ENCODE peak calls at places on chromosomes 13 and 19, in eight cellular contexts. One of them, this sample, is unnamed.
A peak's percentile ranks its signal among the peaks of the same experiment; 100 is the strongest.

GRCh38 chr13:50412046-50412617 is 396.9 kb downstream of the KCNRG start:
- DNase-seq in posterior cingulate gyrus: no peak
- DNase-seq in iris pigment epithelial cell: no peak
- DNase-seq in HEK293T: no peak
- DNase-seq in AG04450: no peak
- DNase-seq in stimulated activated CD4-positive, alpha-beta T cell treated with anti-CD3 and anti-CD28 coated beads, TNF-alpha, amount 100 ng/mL, for 4 hours: no peak
- DNase-seq in brain microvascular endothelial cell: no peak
- DNase-seq in endodermal cell: no peak
- DNase-seq in this sample: no peak

GRCh38 chr19:1762243-1763140 is 9.2 kb downstream of the ONECUT3 start:
- DNase-seq in HEK293T: no peak
- DNase-seq in endodermal cell: peak; percentile 55
- DNase-seq in iris pigment epithelial cell: no peak
- DNase-seq in posterior cingulate gyrus: no peak
- DNase-seq in brain microvascular endothelial cell: no peak
- DNase-seq in stimulated activated CD4-positive, alpha-beta T cell treated with anti-CD3 and anti-CD28 coated beads, TNF-alpha, amount 100 ng/mL, for 4 hours: no peak
- DNase-seq in AG04450: no peak
- DNase-seq in this sample: no peak

GRCh38 chr13:50829896-50830295 is 13.6 kb downstream of the DLEU7 start:
- DNase-seq in endodermal cell: no peak
- DNase-seq in iris pigment epithelial cell: peak; percentile 48
- DNase-seq in HEK293T: no peak
- DNase-seq in stimulated activated CD4-positive, alpha-beta T cell treated with anti-CD3 and anti-CD28 coated beads, TNF-alpha, amount 100 ng/mL, for 4 hours: no peak
- DNase-seq in AG04450: no peak
- DNase-seq in brain microvascular endothelial cell: no peak
- DNase-seq in posterior cingulate gyrus: no peak
- DNase-seq in this sample: no peak

GRCh38 chr13:30037766-30038165 is 187.3 kb upstream of the UBL3 start:
- DNase-seq in AG04450: no peak
- DNase-seq in brain microvascular endothelial cell: no peak
- DNase-seq in HEK293T: no peak
- DNase-seq in endodermal cell: peak; percentile 23
- DNase-seq in iris pigment epithelial cell: peak; percentile 21
- DNase-seq in posterior cingulate gyrus: no peak
- DNase-seq in stimulated activated CD4-positive, alpha-beta T cell treated with anti-CD3 and anti-CD28 coated beads, TNF-alpha, amount 100 ng/mL, for 4 hours: no peak
- DNase-seq in this sample: no peak

GRCh38 chr19:58182577-58182988 is 278 bp upstream of the ZNF274 start:
- DNase-seq in stimulated activated CD4-positive, alpha-beta T cell treated with anti-CD3 and anti-CD28 coated beads, TNF-alpha, amount 100 ng/mL, for 4 hours: no peak
- DNase-seq in iris pigment epithelial cell: no peak
- DNase-seq in AG04450: no peak
- DNase-seq in brain microvascular endothelial cell: peak; percentile 93
- DNase-seq in HEK293T: peak; percentile 91
- DNase-seq in endodermal cell: no peak
- DNase-seq in posterior cingulate gyrus: no peak
- DNase-seq in this sample: no peak

GRCh38 chr13:98919566-98919965 is 58.3 kb downstream of the DOCK9 start:
- DNase-seq in endodermal cell: peak; percentile 52
- DNase-seq in brain microvascular endothelial cell: no peak
- DNase-seq in iris pigment epithelial cell: no peak
- DNase-seq in AG04450: no peak
- DNase-seq in stimulated activated CD4-positive, alpha-beta T cell treated with anti-CD3 and anti-CD28 coated beads, TNF-alpha, amount 100 ng/mL, for 4 hours: no peak
- DNase-seq in HEK293T: no peak
- DNase-seq in posterior cingulate gyrus: no peak
- DNase-seq in this sample: no peak

GRCh38 chr13:30963794-30964193 is 31.3 kb downstream of the TEX26 start:
- DNase-seq in endodermal cell: no peak
- DNase-seq in posterior cingulate gyrus: no peak
- DNase-seq in HEK293T: peak; percentile 29
- DNase-seq in iris pigment epithelial cell: peak; percentile 69
- DNase-seq in stimulated activated CD4-positive, alpha-beta T cell treated with anti-CD3 and anti-CD28 coated beads, TNF-alpha, amount 100 ng/mL, for 4 hours: no peak
- DNase-seq in brain microvascular endothelial cell: peak; percentile 32
- DNase-seq in AG04450: no peak
- DNase-seq in this sample: no peak

GRCh38 chr19:58181902-58182576 is 822 bp upstream of the ZNF274 start:
- DNase-seq in endodermal cell: peak; percentile 86
- DNase-seq in HEK293T: peak; percentile 42
- DNase-seq in posterior cingulate gyrus: no peak
- DNase-seq in stimulated activated CD4-positive, alpha-beta T cell treated with anti-CD3 and anti-CD28 coated beads, TNF-alpha, amount 100 ng/mL, for 4 hours: peak; percentile 33
- DNase-seq in brain microvascular endothelial cell: peak; percentile 39
- DNase-seq in iris pigment epithelial cell: peak; percentile 51
- DNase-seq in AG04450: no peak
- DNase-seq in this sample: peak; percentile 10

GRCh38 chr13:76852991-76853390 is 33.2 kb downstream of the KCTD12 start:
- DNase-seq in posterior cingulate gyrus: no peak
- DNase-seq in HEK293T: no peak
- DNase-seq in stimulated activated CD4-positive, alpha-beta T cell treated with anti-CD3 and anti-CD28 coated beads, TNF-alpha, amount 100 ng/mL, for 4 hours: no peak
- DNase-seq in AG04450: no peak
- DNase-seq in endodermal cell: no peak
- DNase-seq in iris pigment epithelial cell: peak; percentile 68
- DNase-seq in brain microvascular endothelial cell: peak; percentile 14
- DNase-seq in this sample: peak; percentile 77

GRCh38 chr13:52882803-52883202 is 34.4 kb upstream of the PCDH8 start:
- DNase-seq in HEK293T: no peak
- DNase-seq in AG04450: no peak
- DNase-seq in iris pigment epithelial cell: no peak
- DNase-seq in endodermal cell: peak; percentile 20
- DNase-seq in brain microvascular endothelial cell: no peak
- DNase-seq in posterior cingulate gyrus: no peak
- DNase-seq in stimulated activated CD4-positive, alpha-beta T cell treated with anti-CD3 and anti-CD28 coated beads, TNF-alpha, amount 100 ng/mL, for 4 hours: no peak
- DNase-seq in this sample: no peak

GRCh38 chr13:28411859-28412353 is 83.0 kb downstream of the FLT1 start:
- DNase-seq in posterior cingulate gyrus: no peak
- DNase-seq in stimulated activated CD4-positive, alpha-beta T cell treated with anti-CD3 and anti-CD28 coated beads, TNF-alpha, amount 100 ng/mL, for 4 hours: no peak
- DNase-seq in brain microvascular endothelial cell: peak; percentile 16
- DNase-seq in iris pigment epithelial cell: peak; percentile 40
- DNase-seq in HEK293T: peak; percentile 16
- DNase-seq in AG04450: no peak
- DNase-seq in endodermal cell: no peak
- DNase-seq in this sample: no peak

GRCh38 chr19:42693760-42694350 is 46.4 kb downstream of the PSG3 start:
- DNase-seq in endodermal cell: peak; percentile 63
- DNase-seq in stimulated activated CD4-positive, alpha-beta T cell treated with anti-CD3 and anti-CD28 coated beads, TNF-alpha, amount 100 ng/mL, for 4 hours: no peak
- DNase-seq in posterior cingulate gyrus: no peak
- DNase-seq in brain microvascular endothelial cell: peak; percentile 14
- DNase-seq in iris pigment epithelial cell: peak; percentile 58
- DNase-seq in AG04450: peak; percentile 2
- DNase-seq in HEK293T: peak; percentile 65
- DNase-seq in this sample: peak; percentile 8

GRCh38 chr19:16034958-16035560 is 41.2 kb upstream of the TPM4 start:
- DNase-seq in brain microvascular endothelial cell: no peak
- DNase-seq in iris pigment epithelial cell: no peak
- DNase-seq in endodermal cell: no peak
- DNase-seq in AG04450: no peak
- DNase-seq in HEK293T: no peak
- DNase-seq in stimulated activated CD4-positive, alpha-beta T cell treated with anti-CD3 and anti-CD28 coated beads, TNF-alpha, amount 100 ng/mL, for 4 hours: no peak
- DNase-seq in posterior cingulate gyrus: no peak
- DNase-seq in this sample: no peak

GRCh38 chr19:50998061-50998460 is 3.3 kb downstream of the KLK8 start:
- DNase-seq in iris pigment epithelial cell: no peak
- DNase-seq in posterior cingulate gyrus: no peak
- DNase-seq in endodermal cell: no peak
- DNase-seq in brain microvascular endothelial cell: no peak
- DNase-seq in HEK293T: no peak
- DNase-seq in AG04450: no peak
- DNase-seq in stimulated activated CD4-positive, alpha-beta T cell treated with anti-CD3 and anti-CD28 coated beads, TNF-alpha, amount 100 ng/mL, for 4 hours: no peak
- DNase-seq in this sample: no peak

GRCh38 chr13:112994084-112994780 is 25.2 kb downstream of the MCF2L start:
- DNase-seq in endodermal cell: no peak
- DNase-seq in iris pigment epithelial cell: no peak
- DNase-seq in brain microvascular endothelial cell: no peak
- DNase-seq in HEK293T: no peak
- DNase-seq in stimulated activated CD4-positive, alpha-beta T cell treated with anti-CD3 and anti-CD28 coated beads, TNF-alpha, amount 100 ng/mL, for 4 hours: no peak
- DNase-seq in AG04450: no peak
- DNase-seq in posterior cingulate gyrus: no peak
- DNase-seq in this sample: no peak

GRCh38 chr19:16509141-16510061 is 13.2 kb downstream of the C19orf44 start:
- DNase-seq in posterior cingulate gyrus: peak; percentile 47
- DNase-seq in stimulated activated CD4-positive, alpha-beta T cell treated with anti-CD3 and anti-CD28 coated beads, TNF-alpha, amount 100 ng/mL, for 4 hours: no peak
- DNase-seq in AG04450: peak; percentile 20
- DNase-seq in endodermal cell: no peak
- DNase-seq in HEK293T: no peak
- DNase-seq in brain microvascular endothelial cell: no peak
- DNase-seq in iris pigment epithelial cell: no peak
- DNase-seq in this sample: no peak

GRCh38 chr13:66803759-66804456 is 426.2 kb downstream of the PCDH9 start:
- DNase-seq in posterior cingulate gyrus: no peak
- DNase-seq in iris pigment epithelial cell: peak; percentile 12
- DNase-seq in HEK293T: peak; percentile 58
- DNase-seq in endodermal cell: no peak
- DNase-seq in stimulated activated CD4-positive, alpha-beta T cell treated with anti-CD3 and anti-CD28 coated beads, TNF-alpha, amount 100 ng/mL, for 4 hours: no peak
- DNase-seq in brain microvascular endothelial cell: no peak
- DNase-seq in AG04450: no peak
- DNase-seq in this sample: no peak

GRCh38 chr13:114282143-114282685 is 813 bp downstream of the UPF3A start:
- DNase-seq in HEK293T: peak; percentile 35
- DNase-seq in iris pigment epithelial cell: peak; percentile 75
- DNase-seq in brain microvascular endothelial cell: peak; percentile 17
- DNase-seq in stimulated activated CD4-positive, alpha-beta T cell treated with anti-CD3 and anti-CD28 coated beads, TNF-alpha, amount 100 ng/mL, for 4 hours: peak; percentile 17
- DNase-seq in endodermal cell: peak; percentile 75
- DNase-seq in posterior cingulate gyrus: no peak
- DNase-seq in AG04450: no peak
- DNase-seq in this sample: no peak

GRCh38 chr13:111325146-111325890 is 4.9 kb downstream of the TEX29 start:
- DNase-seq in brain microvascular endothelial cell: no peak
- DNase-seq in stimulated activated CD4-positive, alpha-beta T cell treated with anti-CD3 and anti-CD28 coated beads, TNF-alpha, amount 100 ng/mL, for 4 hours: no peak
- DNase-seq in posterior cingulate gyrus: no peak
- DNase-seq in HEK293T: no peak
- DNase-seq in iris pigment epithelial cell: no peak
- DNase-seq in AG04450: no peak
- DNase-seq in endodermal cell: no peak
- DNase-seq in this sample: no peak

GRCh38 chr13:40221460-40222201 is 444.8 kb downstream of the FOXO1 start:
- DNase-seq in HEK293T: no peak
- DNase-seq in stimulated activated CD4-positive, alpha-beta T cell treated with anti-CD3 and anti-CD28 coated beads, TNF-alpha, amount 100 ng/mL, for 4 hours: no peak
- DNase-seq in endodermal cell: no peak
- DNase-seq in AG04450: no peak
- DNase-seq in brain microvascular endothelial cell: peak; percentile 79
- DNase-seq in posterior cingulate gyrus: no peak
- DNase-seq in iris pigment epithelial cell: peak; percentile 99
- DNase-seq in this sample: no peak

GRCh38 chr19:403221-404036 is 5.5 kb downstream of the C2CD4C start:
- DNase-seq in HEK293T: no peak
- DNase-seq in stimulated activated CD4-positive, alpha-beta T cell treated with anti-CD3 and anti-CD28 coated beads, TNF-alpha, amount 100 ng/mL, for 4 hours: no peak
- DNase-seq in endodermal cell: peak; percentile 51
- DNase-seq in iris pigment epithelial cell: no peak
- DNase-seq in posterior cingulate gyrus: peak; percentile 7
- DNase-seq in AG04450: no peak
- DNase-seq in brain microvascular endothelial cell: no peak
- DNase-seq in this sample: no peak

GRCh38 chr13:76887070-76887563 is 912 bp upstream of the KCTD12 start:
- DNase-seq in stimulated activated CD4-positive, alpha-beta T cell treated with anti-CD3 and anti-CD28 coated beads, TNF-alpha, amount 100 ng/mL, for 4 hours: no peak
- DNase-seq in posterior cingulate gyrus: no peak
- DNase-seq in endodermal cell: peak; percentile 71
- DNase-seq in iris pigment epithelial cell: no peak
- DNase-seq in AG04450: no peak
- DNase-seq in HEK293T: peak; percentile 42
- DNase-seq in brain microvascular endothelial cell: no peak
- DNase-seq in this sample: no peak

GRCh38 chr19:15201374-15202023 is 704 bp upstream of the NOTCH3 start:
- DNase-seq in brain microvascular endothelial cell: no peak
- DNase-seq in iris pigment epithelial cell: no peak
- DNase-seq in HEK293T: no peak
- DNase-seq in AG04450: no peak
- DNase-seq in endodermal cell: no peak
- DNase-seq in posterior cingulate gyrus: no peak
- DNase-seq in stimulated activated CD4-positive, alpha-beta T cell treated with anti-CD3 and anti-CD28 coated beads, TNF-alpha, amount 100 ng/mL, for 4 hours: no peak
- DNase-seq in this sample: no peak

GRCh38 chr13:75762066-75762937 is 126.2 kb downstream of the LMO7 start:
- DNase-seq in AG04450: no peak
- DNase-seq in HEK293T: no peak
- DNase-seq in stimulated activated CD4-positive, alpha-beta T cell treated with anti-CD3 and anti-CD28 coated beads, TNF-alpha, amount 100 ng/mL, for 4 hours: no peak
- DNase-seq in posterior cingulate gyrus: no peak
- DNase-seq in endodermal cell: no peak
- DNase-seq in brain microvascular endothelial cell: no peak
- DNase-seq in iris pigment epithelial cell: peak; percentile 63
- DNase-seq in this sample: peak; percentile 93

GRCh38 chr19:46579286-46579944 is 21.7 kb upstream of the CALM3 start:
- DNase-seq in endodermal cell: peak; percentile 81
- DNase-seq in HEK293T: no peak
- DNase-seq in brain microvascular endothelial cell: no peak
- DNase-seq in AG04450: no peak
- DNase-seq in stimulated activated CD4-positive, alpha-beta T cell treated with anti-CD3 and anti-CD28 coated beads, TNF-alpha, amount 100 ng/mL, for 4 hours: no peak
- DNase-seq in posterior cingulate gyrus: no peak
- DNase-seq in iris pigment epithelial cell: no peak
- DNase-seq in this sample: no peak

GRCh38 chr19:8221161-8221560 is 12.0 kb downstream of the CERS4 start:
- DNase-seq in HEK293T: no peak
- DNase-seq in posterior cingulate gyrus: peak; percentile 27
- DNase-seq in brain microvascular endothelial cell: no peak
- DNase-seq in AG04450: no peak
- DNase-seq in endodermal cell: no peak
- DNase-seq in iris pigment epithelial cell: no peak
- DNase-seq in stimulated activated CD4-positive, alpha-beta T cell treated with anti-CD3 and anti-CD28 coated beads, TNF-alpha, amount 100 ng/mL, for 4 hours: no peak
- DNase-seq in this sample: no peak

GRCh38 chr13:96020941-96021340 is 32.3 kb downstream of the UGGT2 start:
- DNase-seq in endodermal cell: no peak
- DNase-seq in HEK293T: no peak
- DNase-seq in AG04450: no peak
- DNase-seq in iris pigment epithelial cell: no peak
- DNase-seq in brain microvascular endothelial cell: no peak
- DNase-seq in stimulated activated CD4-positive, alpha-beta T cell treated with anti-CD3 and anti-CD28 coated beads, TNF-alpha, amount 100 ng/mL, for 4 hours: no peak
- DNase-seq in posterior cingulate gyrus: no peak
- DNase-seq in this sample: no peak

GRCh38 chr19:7982651-7983099 is 22.8 kb downstream of the ELAVL1 start:
- DNase-seq in endodermal cell: no peak
- DNase-seq in posterior cingulate gyrus: no peak
- DNase-seq in stimulated activated CD4-positive, alpha-beta T cell treated with anti-CD3 and anti-CD28 coated beads, TNF-alpha, amount 100 ng/mL, for 4 hours: no peak
- DNase-seq in iris pigment epithelial cell: no peak
- DNase-seq in HEK293T: no peak
- DNase-seq in AG04450: no peak
- DNase-seq in brain microvascular endothelial cell: no peak
- DNase-seq in this sample: no peak

GRCh38 chr13:51276684-51277083 is 54.5 kb downstream of the FAM124A start:
- DNase-seq in iris pigment epithelial cell: no peak
- DNase-seq in AG04450: no peak
- DNase-seq in endodermal cell: peak; percentile 17
- DNase-seq in brain microvascular endothelial cell: no peak
- DNase-seq in posterior cingulate gyrus: no peak
- DNase-seq in HEK293T: no peak
- DNase-seq in stimulated activated CD4-positive, alpha-beta T cell treated with anti-CD3 and anti-CD28 coated beads, TNF-alpha, amount 100 ng/mL, for 4 hours: no peak
- DNase-seq in this sample: no peak

GRCh38 chr13:24692541-24692940 is 12.3 kb downstream of the ATP12A start:
- DNase-seq in posterior cingulate gyrus: no peak
- DNase-seq in iris pigment epithelial cell: peak; percentile 75
- DNase-seq in stimulated activated CD4-positive, alpha-beta T cell treated with anti-CD3 and anti-CD28 coated beads, TNF-alpha, amount 100 ng/mL, for 4 hours: no peak
- DNase-seq in HEK293T: no peak
- DNase-seq in brain microvascular endothelial cell: peak; percentile 67
- DNase-seq in endodermal cell: no peak
- DNase-seq in AG04450: no peak
- DNase-seq in this sample: no peak

GRCh38 chr19:38228491-38229439 is 4.7 kb upstream of the DPF1 start:
- DNase-seq in stimulated activated CD4-positive, alpha-beta T cell treated with anti-CD3 and anti-CD28 coated beads, TNF-alpha, amount 100 ng/mL, for 4 hours: no peak
- DNase-seq in iris pigment epithelial cell: no peak
- DNase-seq in posterior cingulate gyrus: peak; percentile 54
- DNase-seq in brain microvascular endothelial cell: no peak
- DNase-seq in HEK293T: no peak
- DNase-seq in AG04450: no peak
- DNase-seq in endodermal cell: peak; percentile 88
- DNase-seq in this sample: no peak

GRCh38 chr13:84088996-84089395 is 206.7 kb upstream of the SLITRK1 start:
- DNase-seq in endodermal cell: no peak
- DNase-seq in brain microvascular endothelial cell: no peak
- DNase-seq in AG04450: no peak
- DNase-seq in HEK293T: no peak
- DNase-seq in posterior cingulate gyrus: no peak
- DNase-seq in stimulated activated CD4-positive, alpha-beta T cell treated with anti-CD3 and anti-CD28 coated beads, TNF-alpha, amount 100 ng/mL, for 4 hours: no peak
- DNase-seq in iris pigment epithelial cell: no peak
- DNase-seq in this sample: no peak

GRCh38 chr19:30066781-30067759 is 125.0 kb downstream of the URI1 start:
- DNase-seq in stimulated activated CD4-positive, alpha-beta T cell treated with anti-CD3 and anti-CD28 coated beads, TNF-alpha, amount 100 ng/mL, for 4 hours: no peak
- DNase-seq in iris pigment epithelial cell: no peak
- DNase-seq in brain microvascular endothelial cell: no peak
- DNase-seq in AG04450: no peak
- DNase-seq in posterior cingulate gyrus: no peak
- DNase-seq in endodermal cell: peak; percentile 36
- DNase-seq in HEK293T: no peak
- DNase-seq in this sample: no peak

GRCh38 chr13:104315606-104316005 is 1249.4 kb upstream of the SLC10A2 start:
- DNase-seq in AG04450: peak; percentile 85
- DNase-seq in brain microvascular endothelial cell: peak; percentile 94
- DNase-seq in endodermal cell: no peak
- DNase-seq in posterior cingulate gyrus: no peak
- DNase-seq in HEK293T: no peak
- DNase-seq in stimulated activated CD4-positive, alpha-beta T cell treated with anti-CD3 and anti-CD28 coated beads, TNF-alpha, amount 100 ng/mL, for 4 hours: no peak
- DNase-seq in iris pigment epithelial cell: peak; percentile 99
- DNase-seq in this sample: peak; percentile 63